ENCODE peak calls at places on chromosomes 16 and 17, in four cellular contexts. U is thoracic aorta, A is mammary epithelial cell, Z is HFFc6. B is an unnamed sample.

GRCh38 chr17:82889496-82890338 is 49.9 kb upstream of the ZNF750 start:
- DNase-seq in Z (no peak), A (peak), U (no peak), B (no peak)

GRCh38 chr16:49701867-49702494 is 153.9 kb downstream of the ZNF423 start:
- DNase-seq in Z (no peak), A (no peak), U (no peak), B (no peak)

GRCh38 chr16:14289692-14290340 is 218.7 kb downstream of the MRTFB start:
- DNase-seq in U (no peak), A (no peak), Z (no peak), B (peak)

GRCh38 chr17:258906-259305 is 77.5 kb upstream of the DOC2B start:
- DNase-seq in U (no peak), A (no peak), Z (no peak), B (no peak)

GRCh38 chr17:81991684-81992513 is 14.5 kb downstream of the ASPSCR1 start:
- DNase-seq in Z (peak), U (peak), A (peak), B (peak)

GRCh38 chr17:74369221-74369620 is 1.9 kb downstream of the GPR142 start:
- DNase-seq in A (no peak), Z (no peak), U (no peak), B (peak)

GRCh38 chr16:64615647-64616280 is 506.1 kb downstream of the CDH11 start:
- DNase-seq in A (no peak), U (no peak), Z (no peak), B (peak)

GRCh38 chr17:34527121-34527907 is 52.1 kb upstream of the TMEM132E start:
- DNase-seq in Z (no peak), U (no peak), A (no peak), B (no peak)

GRCh38 chr16:76335187-76335974 is 58.2 kb downstream of the CNTNAP4 start:
- DNase-seq in U (no peak), Z (no peak), A (no peak), B (peak)

DNA sequence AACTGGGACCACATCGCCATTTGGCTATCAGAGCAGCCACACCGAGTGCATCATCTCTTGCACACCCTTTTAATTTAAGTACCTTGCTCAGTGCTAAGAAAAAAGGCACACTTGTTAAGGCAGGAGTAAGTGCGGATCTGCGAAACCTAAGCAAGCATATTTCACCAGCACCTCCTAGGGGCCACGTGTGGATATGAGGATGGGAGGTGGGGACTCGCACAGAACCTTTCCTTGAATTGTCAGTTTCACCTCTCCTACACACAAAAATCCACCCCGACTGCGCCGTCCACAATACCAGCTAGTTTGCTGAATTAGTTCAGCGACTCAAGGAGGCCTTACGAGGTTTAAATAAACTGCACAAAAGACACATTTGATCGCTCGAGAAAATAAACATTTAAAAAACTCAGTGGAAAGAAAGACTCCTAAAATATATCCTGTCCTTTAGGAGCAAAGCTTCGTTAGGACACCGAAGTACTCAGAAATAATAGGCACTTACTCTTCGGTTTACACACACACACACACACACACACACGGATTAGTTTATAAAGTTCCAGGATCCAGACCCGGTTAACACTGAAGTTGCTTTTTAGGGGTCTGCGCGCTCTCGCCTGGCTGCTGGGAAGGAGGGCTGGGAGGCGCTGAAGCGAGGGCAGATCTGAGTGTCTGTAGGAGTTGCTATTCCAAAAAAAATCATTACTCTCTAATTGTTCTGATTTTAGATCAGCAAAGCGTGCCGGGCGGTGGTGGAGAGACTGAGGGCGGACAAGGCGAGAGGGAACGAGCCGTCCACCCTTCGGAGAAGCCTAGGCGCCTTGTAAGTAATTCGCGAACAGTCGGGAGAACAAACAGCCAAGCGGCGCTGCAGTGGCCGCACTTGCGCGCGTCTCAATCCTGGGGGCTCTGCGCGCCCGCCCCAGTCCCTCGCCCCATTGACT is 1.0 kb upstream of the KCNJ2 start:
- DNase-seq in U (no peak), A (peak), Z (no peak), B (peak)
- TF ChIP-seq CTCF in U (peak), A (peak), Z (peak), B (peak)

DNA sequence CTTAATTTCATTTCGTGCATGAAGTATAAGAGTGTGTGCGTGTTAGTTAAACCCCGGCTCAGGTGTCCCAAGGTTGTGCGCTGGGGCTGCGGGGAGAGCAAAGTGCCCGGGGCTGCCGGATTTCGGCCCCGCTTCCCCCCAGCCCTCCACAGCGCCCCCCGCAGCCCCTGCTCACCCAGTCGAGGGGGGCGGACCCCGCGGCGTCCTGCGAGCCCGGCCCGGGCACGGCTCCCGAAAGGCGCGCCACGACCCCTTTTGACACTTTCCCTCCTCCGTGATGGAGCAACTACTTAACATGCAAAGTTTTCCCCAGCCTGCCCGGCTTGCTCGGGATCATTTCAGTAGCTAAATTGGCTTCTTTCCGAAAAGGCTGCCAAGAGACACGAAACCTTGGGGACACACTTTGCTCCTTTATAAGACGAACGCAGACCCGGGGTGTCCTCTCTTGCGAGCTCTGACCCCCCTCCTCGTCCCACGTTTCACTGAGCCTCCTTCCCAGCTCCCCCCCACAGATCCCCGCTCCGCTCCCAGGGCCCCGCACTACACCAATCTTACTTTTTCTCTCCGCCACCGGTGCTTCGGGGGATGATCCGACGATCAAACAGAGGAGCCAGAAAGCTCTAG is 589 bp downstream of the C17orf58 start:
- DNase-seq in A (no peak), Z (no peak), U (no peak), B (peak)
- TF ChIP-seq CTCF in A (no peak), Z (peak), U (no peak), B (no peak)

DNA sequence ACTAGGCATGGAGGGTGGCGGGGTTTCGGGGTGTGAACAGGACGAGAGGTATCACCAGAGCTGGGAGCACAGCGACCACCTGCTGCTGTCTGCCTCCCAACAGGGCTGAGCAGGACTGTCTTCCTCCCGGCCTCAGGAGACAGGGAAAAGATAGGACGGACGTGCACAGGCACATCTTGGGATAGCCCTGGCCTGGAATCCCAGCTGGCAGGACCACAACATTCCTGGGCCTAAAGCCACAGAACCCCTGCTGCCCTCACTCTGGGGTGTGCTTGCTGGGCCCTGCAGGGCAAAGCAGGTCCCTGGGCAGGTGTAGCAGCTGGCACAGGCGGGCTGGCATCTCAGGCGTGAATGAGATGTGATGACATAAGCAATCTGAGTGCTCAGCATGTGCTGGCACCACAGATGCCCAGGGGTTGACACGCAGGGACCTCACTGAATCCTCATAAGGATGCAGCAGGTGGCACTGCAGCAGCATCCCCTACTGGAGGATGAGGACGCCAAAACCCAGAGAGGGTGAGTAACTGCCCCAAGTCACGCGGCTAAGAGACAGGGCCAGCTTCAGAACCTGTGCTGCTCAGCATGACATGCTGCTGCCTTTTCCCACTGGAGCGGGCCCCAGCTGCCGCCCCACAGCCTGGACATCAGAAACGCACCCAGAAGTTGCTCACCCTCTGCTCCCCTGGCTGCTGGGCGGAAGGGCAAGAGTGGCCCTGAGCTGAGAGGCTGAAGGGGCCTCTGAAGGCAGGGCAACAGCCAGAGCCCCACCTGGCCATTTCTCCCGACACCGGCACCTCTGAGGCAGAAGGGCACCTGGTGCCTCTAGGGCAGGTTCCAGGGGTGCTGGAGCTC is 7.1 kb downstream of the CORO7 start:
- DNase-seq in U (no peak), Z (no peak), A (peak), B (peak)
- TF ChIP-seq CTCF in U (no peak), Z (peak), A (peak), B (no peak)

DNA sequence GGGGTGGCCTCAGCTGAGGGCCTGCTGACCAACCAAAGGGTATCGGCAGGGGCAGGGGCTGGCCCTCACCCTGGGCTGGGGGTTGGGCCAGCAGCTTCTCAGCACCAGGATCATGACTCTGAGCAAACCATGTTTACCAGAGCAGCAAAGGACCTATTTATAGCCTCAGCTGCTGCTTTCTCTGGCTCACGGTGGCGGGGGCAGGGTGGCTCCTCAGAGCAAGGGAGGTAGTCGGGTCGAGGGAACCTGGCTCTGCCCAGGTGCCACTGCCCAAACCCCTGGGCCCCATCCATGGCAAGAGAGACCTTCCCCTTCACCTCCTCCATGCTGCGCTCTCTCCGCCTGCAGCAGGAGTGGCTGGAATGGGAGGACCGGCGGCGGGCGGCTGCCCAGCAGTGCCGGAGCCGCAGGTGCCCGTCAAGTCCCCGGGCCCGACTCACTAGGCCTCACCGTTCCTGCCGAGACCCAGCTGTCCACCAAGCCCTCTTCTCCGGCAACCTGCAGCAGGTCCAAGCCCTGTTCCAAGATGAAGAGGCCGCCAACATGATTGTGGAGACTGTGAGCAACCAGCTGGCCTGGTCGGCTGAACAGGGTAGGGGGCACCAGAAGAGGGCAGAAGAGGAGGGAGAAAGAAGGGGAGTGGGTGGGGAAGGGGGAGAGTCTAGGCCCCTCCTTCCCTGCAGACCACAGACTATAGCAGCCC is at the start of gene ASB16:
- DNase-seq in A (no peak), Z (peak), U (no peak), B (no peak)
- TF ChIP-seq CTCF in A (no peak), Z (no peak), U (no peak), B (no peak)

GRCh38 chr17:64496786-64497564 is at the start of gene POLG2:
- DNase-seq in Z (peak), A (peak), U (peak), B (peak)
- TF ChIP-seq CTCF in Z (peak), A (peak), U (peak), B (peak)

DNA sequence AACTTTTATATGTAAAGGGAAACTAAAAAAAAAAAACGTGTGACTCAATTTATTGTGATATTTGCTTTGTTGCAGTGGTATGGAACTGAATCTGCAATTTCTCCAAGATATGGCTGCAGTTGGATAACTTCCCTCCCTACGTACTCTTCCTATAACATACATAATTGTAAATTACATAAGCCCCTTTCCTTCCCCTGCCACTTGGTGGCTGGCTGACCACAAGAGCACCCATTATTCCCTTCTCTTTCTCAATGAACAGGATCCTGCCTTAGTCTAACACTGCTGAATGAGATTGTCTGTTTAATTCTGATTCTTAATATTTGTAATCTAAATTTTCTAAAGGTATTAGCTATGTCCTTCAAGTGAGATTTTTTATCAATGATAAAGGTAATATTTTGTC is 27.8 kb downstream of the CCL4 start:
- DNase-seq in A (no peak), Z (no peak), U (no peak), B (peak)
- TF ChIP-seq CTCF in A (no peak), Z (no peak), U (no peak), B (no peak)

GRCh38 chr17:47789611-47790520 is 31.7 kb downstream of the OSBPL7 start:
- DNase-seq in A (peak), U (no peak), Z (peak), B (peak)
- TF ChIP-seq CTCF in A (peak), U (peak), Z (peak), B (peak)

GRCh38 chr16:69567031-69567680 is 1.4 kb downstream of the NFAT5 start:
- DNase-seq in A (peak), Z (no peak), U (no peak), B (peak)
- TF ChIP-seq CTCF in A (no peak), Z (peak), U (no peak), B (no peak)

DNA sequence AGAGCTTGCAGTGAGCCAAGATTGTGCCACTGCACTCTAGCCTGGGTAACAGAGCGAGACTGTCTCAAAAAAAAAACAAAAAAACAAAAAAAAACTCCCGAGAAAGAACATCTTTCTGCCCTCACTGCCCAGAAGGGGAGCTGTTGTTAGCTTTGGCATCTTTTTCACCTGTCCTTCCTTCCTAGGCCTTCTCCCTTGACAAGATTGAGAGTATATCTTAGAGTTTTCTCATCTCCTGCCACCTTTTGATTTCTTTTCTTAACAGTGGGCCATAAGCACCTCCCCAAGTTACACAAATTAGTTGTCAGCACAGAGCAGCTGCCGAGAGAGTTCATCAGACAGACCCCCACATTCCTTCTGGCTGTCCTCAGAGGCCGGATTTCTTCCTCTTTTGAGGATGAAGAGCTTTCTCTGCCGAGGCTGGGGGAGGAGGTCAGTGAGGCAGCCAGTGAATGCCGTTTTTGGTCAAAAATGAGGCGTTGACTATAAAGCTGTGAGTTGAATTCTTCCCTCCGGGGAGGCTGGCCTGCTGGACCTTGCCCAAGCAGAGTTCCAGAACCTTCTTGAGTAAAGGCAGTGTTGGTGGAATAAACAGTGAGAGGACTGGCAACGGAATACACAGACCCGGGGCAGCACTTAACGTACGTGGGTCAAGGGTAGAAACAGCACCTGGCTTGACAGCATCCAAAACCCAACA is 127.0 kb downstream of the ABCC6 start:
- DNase-seq in Z (peak), U (peak), A (no peak), B (no peak)
- TF ChIP-seq CTCF in Z (peak), U (peak), A (peak), B (no peak)